ENCODE peak calls at places on chromosomes 4 and X, in six cellular contexts. One of them, this sample, is unnamed.

GRCh38 chrX:45849261-45849660 is 648.6 kb upstream of the DIPK2B start:
- DNase-seq in kidney: no peak
- DNase-seq in transverse colon: no peak
- DNase-seq in lung: no peak
- DNase-seq in mesendoderm: peak
- DNase-seq in breast epithelium: no peak
- DNase-seq in this sample: peak

GRCh38 chrX:44871114-44871645 is 1.8 kb upstream of the KDM6A start:
- DNase-seq in transverse colon: peak
- DNase-seq in mesendoderm: peak
- DNase-seq in breast epithelium: no peak
- DNase-seq in lung: no peak
- DNase-seq in kidney: peak
- DNase-seq in this sample: no peak

GRCh38 chrX:34528081-34528480 is 129.0 kb downstream of the TMEM47 start:
- DNase-seq in breast epithelium: no peak
- DNase-seq in mesendoderm: no peak
- DNase-seq in lung: no peak
- DNase-seq in kidney: no peak
- DNase-seq in transverse colon: no peak
- DNase-seq in this sample: no peak

GRCh38 chrX:39065051-39065871 is 264.0 kb downstream of the MID1IP1 start:
- DNase-seq in lung: no peak
- DNase-seq in transverse colon: no peak
- DNase-seq in breast epithelium: no peak
- DNase-seq in mesendoderm: peak
- DNase-seq in kidney: no peak
- DNase-seq in this sample: no peak

GRCh38 chrX:35890699-35891098 is 28.8 kb upstream of the CFAP47 start:
- DNase-seq in transverse colon: peak
- DNase-seq in lung: peak
- DNase-seq in breast epithelium: no peak
- DNase-seq in mesendoderm: peak
- DNase-seq in kidney: peak
- DNase-seq in this sample: no peak

GRCh38 chr4:94690851-94691254 is 66.9 kb upstream of the BMPR1B start:
- DNase-seq in kidney: no peak
- DNase-seq in mesendoderm: peak
- DNase-seq in lung: no peak
- DNase-seq in transverse colon: no peak
- DNase-seq in breast epithelium: no peak
- DNase-seq in this sample: no peak

GRCh38 chr4:127698789-127699200 is 31.4 kb upstream of the SLC25A31 start:
- DNase-seq in breast epithelium: no peak
- DNase-seq in transverse colon: no peak
- DNase-seq in kidney: no peak
- DNase-seq in mesendoderm: no peak
- DNase-seq in lung: no peak
- DNase-seq in this sample: no peak

GRCh38 chr4:12852338-12853307 is 631.5 kb downstream of the RAB28 start:
- DNase-seq in kidney: no peak
- DNase-seq in lung: no peak
- DNase-seq in mesendoderm: peak
- DNase-seq in breast epithelium: no peak
- DNase-seq in transverse colon: no peak
- DNase-seq in this sample: no peak

GRCh38 chr4:62051332-62051731 is 851.2 kb downstream of the ADGRL3 start:
- DNase-seq in transverse colon: no peak
- DNase-seq in lung: no peak
- DNase-seq in breast epithelium: no peak
- DNase-seq in kidney: no peak
- DNase-seq in mesendoderm: no peak
- DNase-seq in this sample: no peak

GRCh38 chr4:86633854-86634253 is 39.7 kb downstream of the PTPN13 start:
- DNase-seq in lung: no peak
- DNase-seq in kidney: no peak
- DNase-seq in mesendoderm: no peak
- DNase-seq in transverse colon: no peak
- DNase-seq in breast epithelium: no peak
- DNase-seq in this sample: no peak

GRCh38 chr4:141977433-141977832 is 341.1 kb downstream of the IL15 start:
- DNase-seq in breast epithelium: no peak
- DNase-seq in mesendoderm: no peak
- DNase-seq in kidney: no peak
- DNase-seq in transverse colon: no peak
- DNase-seq in lung: no peak
- DNase-seq in this sample: no peak

GRCh38 chrX:119753639-119754257 is 4.6 kb upstream of the SOWAHD start:
- DNase-seq in lung: no peak
- DNase-seq in transverse colon: peak
- DNase-seq in mesendoderm: peak
- DNase-seq in kidney: no peak
- DNase-seq in breast epithelium: no peak
- DNase-seq in this sample: peak

GRCh38 chrX:20139966-20140365 is 1.7 kb downstream of the EIF1AX start:
- DNase-seq in transverse colon: no peak
- DNase-seq in kidney: no peak
- DNase-seq in mesendoderm: no peak
- DNase-seq in breast epithelium: no peak
- DNase-seq in lung: no peak
- DNase-seq in this sample: no peak

GRCh38 chr4:76690091-76690905 is 207.6 kb downstream of the SOWAHB start:
- DNase-seq in transverse colon: peak
- DNase-seq in mesendoderm: peak
- DNase-seq in kidney: no peak
- DNase-seq in lung: no peak
- DNase-seq in breast epithelium: no peak
- DNase-seq in this sample: no peak

DNA sequence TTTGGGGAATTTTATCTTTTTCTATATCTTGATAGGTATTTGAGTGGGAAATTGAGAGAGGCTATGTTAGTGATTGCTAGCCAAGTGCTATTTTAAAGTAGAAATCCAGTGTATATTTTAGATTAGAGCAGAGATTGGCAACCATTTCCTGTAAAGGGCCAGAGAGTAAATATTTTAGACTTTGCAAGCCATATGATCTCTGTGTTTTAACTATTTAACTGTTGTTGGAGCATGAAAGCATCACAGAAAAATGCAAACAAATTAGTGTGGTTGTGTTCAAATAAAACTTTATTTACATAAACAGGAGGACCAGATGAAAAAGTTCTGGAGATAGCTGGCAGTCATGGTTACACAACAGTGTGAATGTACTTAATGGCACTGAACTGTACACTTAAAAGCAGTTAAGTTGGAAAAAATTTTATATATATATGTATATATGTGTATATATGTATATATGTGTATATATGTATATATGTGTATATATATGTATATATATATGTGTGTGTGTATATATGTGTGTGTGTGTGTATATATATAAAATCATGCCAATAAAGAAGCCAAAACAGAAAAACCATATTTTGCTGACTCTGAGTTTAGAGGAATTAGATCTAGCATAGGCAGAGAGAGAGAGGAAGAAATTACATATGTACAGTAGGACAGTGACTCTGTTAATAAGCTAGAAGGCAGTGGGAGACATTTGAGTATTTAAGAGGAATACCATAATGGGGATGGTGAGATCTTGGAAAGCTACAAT is 83.4 kb downstream of the TMEM164 start:
- DNase-seq in mesendoderm: no peak
- DNase-seq in breast epithelium: no peak
- DNase-seq in transverse colon: no peak
- DNase-seq in lung: no peak
- DNase-seq in kidney: no peak
- DNase-seq in this sample: no peak
- H3K27ac ChIP-seq in mesendoderm: no peak
- H3K27ac ChIP-seq in breast epithelium: no peak
- H3K27ac ChIP-seq in transverse colon: no peak
- H3K27ac ChIP-seq in lung: peak
- H3K27ac ChIP-seq in kidney: no peak
- H3K27ac ChIP-seq in this sample: no peak

GRCh38 chrX:154096140-154097002 is 1.1 kb downstream of the MECP2 start:
- DNase-seq in kidney: peak
- DNase-seq in breast epithelium: no peak
- DNase-seq in mesendoderm: no peak
- DNase-seq in lung: no peak
- DNase-seq in transverse colon: no peak
- DNase-seq in this sample: peak

GRCh38 chrX:154097003-154097596 is 417 bp downstream of the MECP2 start:
- DNase-seq in mesendoderm: peak
- DNase-seq in transverse colon: peak
- DNase-seq in lung: peak
- DNase-seq in breast epithelium: peak
- DNase-seq in kidney: peak
- DNase-seq in this sample: peak

GRCh38 chrX:154097597-154098541 is at the start of gene MECP2:
- DNase-seq in breast epithelium: peak
- DNase-seq in kidney: peak
- DNase-seq in lung: peak
- DNase-seq in mesendoderm: peak
- DNase-seq in transverse colon: peak
- DNase-seq in this sample: peak

GRCh38 chrX:154094833-154095232 is 2.7 kb downstream of the MECP2 start:
- DNase-seq in lung: no peak
- DNase-seq in breast epithelium: no peak
- DNase-seq in kidney: no peak
- DNase-seq in mesendoderm: no peak
- DNase-seq in transverse colon: no peak
- DNase-seq in this sample: no peak

DNA sequence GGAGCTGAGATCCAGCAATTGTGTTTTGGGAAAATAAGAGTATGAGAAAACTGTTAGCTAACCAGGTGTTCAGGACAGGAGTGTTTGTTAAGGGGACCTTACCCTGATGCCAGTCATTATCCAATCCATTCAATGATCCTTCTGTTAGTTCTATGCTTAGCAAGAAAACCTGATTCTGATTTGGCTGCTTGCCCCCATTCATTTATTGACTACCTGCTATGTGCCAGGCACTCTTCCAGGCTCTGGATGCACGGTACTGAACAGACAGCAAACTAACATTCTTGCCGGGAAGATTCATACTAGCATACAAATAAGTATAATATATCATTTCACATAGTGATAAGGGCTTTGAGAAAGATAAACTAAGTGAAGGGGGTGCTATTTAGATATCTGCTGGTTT is 1.0 kb upstream of the MECP2 start:
- DNase-seq in lung: no peak
- DNase-seq in transverse colon: no peak
- DNase-seq in mesendoderm: no peak
- DNase-seq in kidney: no peak
- DNase-seq in breast epithelium: no peak
- DNase-seq in this sample: no peak
- H3K27ac ChIP-seq in lung: no peak
- H3K27ac ChIP-seq in transverse colon: peak
- H3K27ac ChIP-seq in mesendoderm: no peak
- H3K27ac ChIP-seq in kidney: no peak
- H3K27ac ChIP-seq in breast epithelium: no peak
- H3K27ac ChIP-seq in this sample: peak

GRCh38 chr4:99853190-99853589 is 36.6 kb downstream of the DAPP1 start:
- DNase-seq in transverse colon: no peak
- DNase-seq in kidney: no peak
- DNase-seq in breast epithelium: no peak
- DNase-seq in lung: no peak
- DNase-seq in mesendoderm: no peak
- DNase-seq in this sample: no peak

GRCh38 chr4:99848576-99848975 is 31.9 kb downstream of the DAPP1 start:
- DNase-seq in mesendoderm: no peak
- DNase-seq in lung: no peak
- DNase-seq in kidney: no peak
- DNase-seq in breast epithelium: no peak
- DNase-seq in transverse colon: no peak
- DNase-seq in this sample: peak

GRCh38 chr4:99853993-99854392 is 37.4 kb downstream of the DAPP1 start:
- DNase-seq in breast epithelium: no peak
- DNase-seq in mesendoderm: no peak
- DNase-seq in lung: no peak
- DNase-seq in kidney: no peak
- DNase-seq in transverse colon: no peak
- DNase-seq in this sample: no peak

GRCh38 chr4:99855677-99856076 is 38.5 kb downstream of the LAMTOR3 start:
- DNase-seq in lung: no peak
- DNase-seq in breast epithelium: no peak
- DNase-seq in kidney: no peak
- DNase-seq in mesendoderm: no peak
- DNase-seq in transverse colon: no peak
- DNase-seq in this sample: no peak

DNA sequence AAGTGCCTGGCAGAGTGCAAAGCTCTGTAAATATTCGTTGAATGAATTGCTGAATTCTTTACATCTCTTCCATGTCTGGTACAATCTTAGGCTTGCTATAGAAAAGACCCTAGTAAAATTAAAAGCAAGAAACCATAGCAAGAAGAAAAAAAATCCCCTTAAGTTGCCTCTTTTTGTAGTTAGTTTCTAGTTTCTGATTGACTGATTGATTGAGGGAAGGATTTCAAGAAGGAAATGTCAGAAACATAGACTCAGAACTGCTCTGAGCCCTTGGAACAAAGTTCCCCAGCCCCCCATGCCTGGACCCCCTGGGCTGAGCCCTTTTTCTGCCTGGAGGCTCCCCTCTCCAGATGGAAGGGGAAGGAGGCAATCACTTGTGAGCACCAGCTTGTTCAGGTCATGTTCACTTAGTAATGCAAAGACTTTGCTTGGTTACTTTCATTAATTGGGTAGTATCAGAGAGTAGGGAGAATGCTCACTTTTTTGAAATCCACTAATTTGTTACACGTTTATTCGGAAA is 35.6 kb downstream of the DAPP1 start:
- DNase-seq in transverse colon: no peak
- DNase-seq in mesendoderm: no peak
- DNase-seq in kidney: no peak
- DNase-seq in lung: no peak
- DNase-seq in breast epithelium: no peak
- DNase-seq in this sample: no peak
- H3K27ac ChIP-seq in transverse colon: no peak
- H3K27ac ChIP-seq in mesendoderm: no peak
- H3K27ac ChIP-seq in kidney: no peak
- H3K27ac ChIP-seq in lung: no peak
- H3K27ac ChIP-seq in breast epithelium: no peak
- H3K27ac ChIP-seq in this sample: peak

DNA sequence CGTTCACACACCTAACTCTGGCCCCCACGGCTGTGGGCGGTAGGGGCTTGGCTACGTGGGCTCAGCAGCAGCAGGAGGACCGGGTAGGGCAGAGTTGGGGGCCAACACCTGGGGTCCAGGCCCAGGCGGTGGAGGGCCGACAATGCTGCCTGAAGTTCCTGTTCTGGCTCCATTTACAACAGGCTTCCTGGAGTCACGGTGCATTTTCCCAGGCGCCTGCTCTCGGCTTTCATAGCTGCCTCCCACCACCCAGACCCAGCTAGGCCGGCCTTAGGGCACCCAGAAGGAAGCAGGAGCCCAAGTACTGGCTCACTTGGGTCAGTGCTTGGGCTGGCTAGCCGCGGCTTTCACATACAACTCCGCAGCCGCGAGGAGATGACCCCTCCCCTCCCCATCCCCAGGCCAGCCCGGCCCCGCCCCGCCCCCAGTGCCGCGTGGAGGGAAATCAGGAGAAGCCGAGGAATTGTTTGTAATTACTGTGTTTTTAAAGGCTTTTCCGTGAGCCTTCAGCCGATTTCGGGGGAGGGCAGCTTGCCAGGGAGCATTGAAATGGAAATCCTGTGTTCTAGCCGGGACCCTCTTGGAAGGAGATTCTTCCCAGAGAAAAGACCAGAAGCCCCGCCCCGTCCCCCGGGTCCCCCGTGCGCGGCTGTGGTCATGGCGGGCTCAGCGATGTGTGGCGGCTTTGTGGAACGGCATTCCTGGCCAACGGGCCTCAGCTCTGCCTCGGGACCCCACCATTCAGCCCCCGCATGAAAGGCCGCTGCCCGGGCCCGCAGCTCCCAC is 28.5 kb downstream of the PJA1 start:
- DNase-seq in breast epithelium: no peak
- DNase-seq in transverse colon: no peak
- DNase-seq in mesendoderm: peak
- DNase-seq in lung: no peak
- DNase-seq in kidney: peak
- DNase-seq in this sample: no peak
- H3K27ac ChIP-seq in breast epithelium: peak
- H3K27ac ChIP-seq in transverse colon: peak
- H3K27ac ChIP-seq in mesendoderm: peak
- H3K27ac ChIP-seq in lung: no peak
- H3K27ac ChIP-seq in kidney: peak
- H3K27ac ChIP-seq in this sample: no peak